ENCODE peak calls at places on chromosome 15, in four cellular contexts. Z, V, X and D are unnamed samples.

GRCh38 chr15:68725736-68726135 is 95.0 kb downstream of the ANP32A start:
- DNase-seq in Z (no peak), V (no peak), X (peak; percentile 78), D (no peak)

GRCh38 chr15:87734571-87735373 is 521.8 kb downstream of the NTRK3 start:
- DNase-seq in Z (no peak), V (no peak), X (no peak), D (no peak)

GRCh38 chr15:93030430-93031102 is 58.4 kb downstream of the RGMA start:
- DNase-seq in X (no peak), V (peak; percentile 7), Z (peak; percentile 79), D (peak; percentile 81)

GRCh38 chr15:67242665-67243064 is 11.8 kb downstream of the AAGAB start:
- DNase-seq in X (no peak), Z (no peak), V (no peak), D (no peak)

GRCh38 chr15:56739964-56740640 is 6.8 kb upstream of the ZNF280D start:
- DNase-seq in X (no peak), Z (no peak), V (no peak), D (no peak)

GRCh38 chr15:78159395-78159794 is 10.2 kb downstream of the IDH3A start:
- DNase-seq in V (no peak), X (no peak), Z (no peak), D (no peak)

GRCh38 chr15:69893863-69894262 is 203.9 kb downstream of the TLE3 start:
- DNase-seq in Z (no peak), V (no peak), X (no peak), D (no peak)

GRCh38 chr15:81962438-81962837 is 83.4 kb downstream of the MEX3B start:
- DNase-seq in Z (no peak), V (no peak), X (no peak), D (no peak)

GRCh38 chr15:73990250-73991005 is 1.7 kb downstream of the STOML1 start:
- DNase-seq in Z (no peak), V (no peak), X (no peak), D (no peak)

GRCh38 chr15:77607111-77607893 is 25.4 kb downstream of the LINGO1 start:
- DNase-seq in X (no peak), V (no peak), Z (peak; percentile 60), D (no peak)

GRCh38 chr15:97316362-97316761 is 644.1 kb upstream of the ARRDC4 start:
- DNase-seq in Z (no peak), V (no peak), X (no peak), D (no peak)

GRCh38 chr15:84643838-84644237 is 10.2 kb downstream of the WDR73 start:
- DNase-seq in Z (no peak), X (no peak), V (no peak), D (no peak)

GRCh38 chr15:82044373-82045178 is 1.2 kb downstream of the MEX3B start:
- DNase-seq in Z (peak; percentile 43), V (no peak), X (no peak), D (peak; percentile 13)

DNA sequence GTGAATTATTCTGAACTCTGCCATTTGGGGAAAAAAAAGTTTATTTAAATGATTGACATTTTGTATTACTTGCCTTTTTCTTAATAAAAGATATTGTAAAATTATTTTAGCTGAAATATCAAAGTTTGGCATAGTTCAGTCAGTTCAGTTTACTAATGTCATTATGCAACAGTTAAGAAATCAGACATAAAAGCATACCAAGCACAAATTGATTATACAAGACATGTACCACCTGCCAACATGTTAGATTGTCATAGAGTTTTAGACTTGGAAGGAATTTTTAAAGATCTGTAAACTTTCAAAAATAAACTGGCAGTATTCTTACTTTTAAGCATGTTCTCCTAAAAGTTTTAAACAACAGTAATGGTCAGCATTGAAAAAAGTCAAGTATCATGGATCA is 143.1 kb upstream of the NR2E3 start:
- DNase-seq in Z (no peak), X (no peak), V (no peak), D (no peak)
- TF ChIP-seq POLR2AphosphoS5 in Z (no peak), X (no peak), V (no peak), D (no peak)

DNA sequence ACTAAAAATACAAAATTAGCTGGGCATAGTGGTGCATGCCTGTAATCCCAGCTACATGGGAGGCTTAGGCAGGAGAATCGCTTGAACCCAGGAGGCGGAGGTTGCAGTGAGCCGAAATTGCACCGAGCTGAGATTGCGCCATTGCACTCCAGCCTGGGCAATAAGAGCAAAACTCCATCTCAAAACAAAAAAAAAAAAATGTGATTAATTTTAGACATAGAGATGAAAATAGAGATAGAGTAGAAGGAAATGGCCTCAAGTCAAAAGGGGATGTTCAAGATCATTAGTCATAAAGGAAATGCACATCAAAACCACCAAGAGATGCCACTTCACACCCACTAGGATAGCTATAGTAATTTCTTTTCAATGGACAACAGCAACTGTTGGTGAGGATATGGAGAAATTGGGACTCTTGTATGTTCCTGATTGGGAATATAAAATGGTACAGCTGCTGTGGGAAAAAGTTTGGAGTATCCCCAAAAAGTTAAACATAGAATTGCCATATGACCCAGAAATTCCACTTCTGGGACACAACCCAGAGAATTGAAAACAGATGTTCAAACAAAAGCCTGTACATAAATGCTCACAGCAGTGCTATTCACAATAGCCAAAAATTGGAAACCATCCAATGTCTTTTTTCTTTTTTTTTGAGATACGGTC is 55.4 kb downstream of the ABHD2 start:
- DNase-seq in V (peak; percentile 21), X (peak; percentile 34), Z (no peak), D (no peak)
- TF ChIP-seq SPI1 in V (no peak), X (peak; percentile 3), Z (no peak), D (no peak)

DNA sequence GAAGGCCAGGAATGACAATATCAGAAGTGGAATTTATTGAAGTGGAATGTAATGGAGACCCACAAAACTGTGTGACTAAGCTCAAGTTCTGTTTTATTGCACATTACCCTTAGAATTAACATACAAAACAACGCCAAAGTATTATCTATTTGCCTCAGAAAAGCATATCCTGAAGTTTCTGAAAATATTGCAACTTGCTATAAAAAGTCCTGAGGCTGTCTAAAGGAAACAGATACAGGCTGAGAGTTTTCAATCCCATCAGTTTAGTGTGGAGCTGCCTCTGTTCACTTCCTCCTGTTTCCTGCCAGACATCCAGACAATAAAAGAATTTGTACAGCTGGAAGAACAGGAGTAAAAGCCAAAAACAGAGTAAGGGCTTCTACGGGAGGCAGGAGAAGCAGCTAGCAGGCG is 108.8 kb downstream of the FBN1 start:
- DNase-seq in X (no peak), V (no peak), Z (no peak), D (no peak)
- TF ChIP-seq POLR2AphosphoS5 in X (no peak), V (no peak), Z (no peak), D (no peak)

DNA sequence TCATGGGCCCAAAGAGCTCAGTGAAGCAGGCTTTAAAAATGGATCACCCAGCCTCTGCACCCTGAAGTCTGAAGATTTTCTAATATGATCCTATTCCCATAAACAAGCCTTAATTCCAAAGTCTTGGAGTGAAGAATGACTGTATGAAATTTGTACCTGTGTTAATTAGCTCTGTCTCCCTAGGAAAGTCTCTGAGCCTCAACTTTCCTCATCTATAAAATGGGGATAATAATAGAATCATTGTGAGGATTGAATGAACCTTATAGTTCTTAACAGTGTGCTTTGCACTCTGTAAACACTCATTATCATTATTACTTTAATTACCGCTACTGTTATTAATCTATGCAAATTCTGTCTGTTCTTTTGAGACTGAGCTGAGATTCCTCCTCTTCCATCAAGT is 61.9 kb downstream of the CDAN1 start:
- DNase-seq in V (no peak), Z (no peak), X (no peak), D (no peak)
- TF ChIP-seq SPI1 in V (no peak), Z (no peak), X (no peak), D (no peak)

GRCh38 chr15:29269485-29270168 is at the start of gene NSMCE3:
- DNase-seq in V (peak; percentile 96), Z (peak; percentile 86), X (peak; percentile 83), D (peak; percentile 70)
- TF ChIP-seq POLR2AphosphoS5 in V (peak; percentile 88), Z (peak; percentile 40), X (peak; percentile 70), D (peak; percentile 74)

GRCh38 chr15:62059818-62060115 is 480 bp downstream of the VPS13C start:
- DNase-seq in X (no peak), V (peak; percentile 72), Z (no peak), D (peak; percentile 53)
- TF ChIP-seq SPI1 in X (peak; percentile 70), V (peak; percentile 64), Z (peak; percentile 85), D (peak; percentile 75)